ENCODE peak calls at places on chromosomes 1 and 21, in nine cellular contexts. E, X, Z, L, S, T, U, D and B are unnamed samples.

GRCh38 chr1:207811920-207812720 is 60.3 kb downstream of the CD46 start:
- DNase-seq in E (peak), X (peak), Z (no peak), L (no peak), S (no peak), T (peak), U (no peak), D (no peak), B (no peak)

GRCh38 chr1:77498918-77499317 is 183.5 kb downstream of the ZZZ3 start:
- DNase-seq in E (no peak), X (no peak), Z (no peak), L (no peak), S (no peak), T (no peak), U (no peak), D (no peak), B (no peak)

GRCh38 chr1:182709855-182710254 is 25.5 kb upstream of the RGS8 start:
- DNase-seq in E (no peak), X (no peak), Z (no peak), L (no peak), S (no peak), T (no peak), U (no peak), D (no peak), B (no peak)

GRCh38 chr1:78005755-78006154 is 1.0 kb downstream of the DNAJB4 start:
- DNase-seq in E (peak), X (peak), Z (no peak), L (no peak), S (peak), T (no peak), U (no peak), D (no peak), B (no peak)

GRCh38 chr1:109840011-109840629 is 70.5 kb upstream of the CSF1 start:
- DNase-seq in E (peak), X (no peak), Z (no peak), L (no peak), S (no peak), T (no peak), U (no peak), D (no peak), B (no peak)

GRCh38 chr1:180219776-180220175 is 10.3 kb upstream of the LHX4 start:
- DNase-seq in E (no peak), X (no peak), Z (no peak), L (no peak), S (no peak), T (no peak), U (no peak), D (no peak), B (no peak)

GRCh38 chr21:31846690-31847089 is 26.1 kb upstream of the HUNK start:
- DNase-seq in E (no peak), X (no peak), Z (peak), L (no peak), S (no peak), T (no peak), U (no peak), D (no peak), B (no peak)

GRCh38 chr1:218436997-218437396 is 91.9 kb downstream of the TGFB2 start:
- DNase-seq in E (no peak), X (no peak), Z (no peak), L (no peak), S (no peak), T (no peak), U (no peak), D (no peak), B (no peak)

GRCh38 chr1:61124691-61125090 is 42.3 kb downstream of the NFIA start:
- DNase-seq in E (no peak), X (no peak), Z (no peak), L (no peak), S (no peak), T (no peak), U (no peak), D (no peak), B (no peak)

GRCh38 chr1:224300346-224300745 is 29.6 kb downstream of the NVL start:
- DNase-seq in E (peak), X (no peak), Z (no peak), L (no peak), S (peak), T (no peak), U (no peak), D (no peak), B (no peak)

GRCh38 chr1:41400235-41400634 is 39.0 kb downstream of the FOXO6 start:
- DNase-seq in E (peak), X (no peak), Z (no peak), L (no peak), S (no peak), T (no peak), U (no peak), D (no peak), B (no peak)

GRCh38 chr1:99788896-99789295 is 22.5 kb upstream of the FRRS1 start:
- DNase-seq in E (no peak), X (no peak), Z (no peak), L (no peak), S (no peak), T (no peak), U (no peak), D (no peak), B (no peak)

GRCh38 chr1:57963545-57963944 is 539.7 kb upstream of the DAB1 start:
- DNase-seq in E (no peak), X (no peak), Z (no peak), L (no peak), S (no peak), T (no peak), U (no peak), D (no peak), B (no peak)

GRCh38 chr21:36732761-36733160 is 33.8 kb downstream of the SIM2 start:
- DNase-seq in E (no peak), X (no peak), Z (no peak), L (no peak), S (no peak), T (no peak), U (no peak), D (no peak), B (no peak)